ENCODE peak calls at places on chromosomes 5 and 9, in seven cellular contexts. Q, K, O, U, A, I and G are unnamed samples.

GRCh38 chr9:37408933-37409710 is 13.4 kb upstream of the GRHPR start:
- DNase-seq in U (no peak), I (no peak), Q (no peak), O (no peak), K (peak), A (peak), G (no peak)

GRCh38 chr5:163705983-163706771 is 200.8 kb downstream of the MAT2B start:
- DNase-seq in K (no peak), U (no peak), Q (no peak), I (no peak), O (no peak), A (no peak), G (no peak)

GRCh38 chr5:14663734-14664269 is 716 bp upstream of the OTULIN start:
- DNase-seq in K (no peak), I (no peak), A (peak), U (no peak), O (no peak), Q (peak), G (no peak)

GRCh38 chr5:84242286-84242685 is 142.4 kb downstream of the EDIL3 start:
- DNase-seq in I (no peak), A (no peak), Q (no peak), U (no peak), O (no peak), K (no peak), G (no peak)

GRCh38 chr5:137627293-137627692 is 108.6 kb downstream of the KLHL3 start:
- DNase-seq in U (no peak), A (no peak), Q (no peak), O (no peak), I (no peak), K (no peak), G (no peak)

GRCh38 chr5:181207214-181207959 is 2.4 kb upstream of the TRIM7 start:
- DNase-seq in K (no peak), O (peak), A (peak), U (peak), Q (peak), I (peak), G (peak)

GRCh38 chr5:141992349-141992963 is 20.4 kb downstream of the GNPDA1 start:
- DNase-seq in U (peak), I (no peak), O (no peak), Q (peak), K (no peak), A (peak), G (no peak)

GRCh38 chr5:139151902-139152301 is 46.3 kb downstream of the SIL1 start:
- DNase-seq in A (no peak), I (no peak), U (peak), K (no peak), Q (no peak), O (no peak), G (no peak)

DNA sequence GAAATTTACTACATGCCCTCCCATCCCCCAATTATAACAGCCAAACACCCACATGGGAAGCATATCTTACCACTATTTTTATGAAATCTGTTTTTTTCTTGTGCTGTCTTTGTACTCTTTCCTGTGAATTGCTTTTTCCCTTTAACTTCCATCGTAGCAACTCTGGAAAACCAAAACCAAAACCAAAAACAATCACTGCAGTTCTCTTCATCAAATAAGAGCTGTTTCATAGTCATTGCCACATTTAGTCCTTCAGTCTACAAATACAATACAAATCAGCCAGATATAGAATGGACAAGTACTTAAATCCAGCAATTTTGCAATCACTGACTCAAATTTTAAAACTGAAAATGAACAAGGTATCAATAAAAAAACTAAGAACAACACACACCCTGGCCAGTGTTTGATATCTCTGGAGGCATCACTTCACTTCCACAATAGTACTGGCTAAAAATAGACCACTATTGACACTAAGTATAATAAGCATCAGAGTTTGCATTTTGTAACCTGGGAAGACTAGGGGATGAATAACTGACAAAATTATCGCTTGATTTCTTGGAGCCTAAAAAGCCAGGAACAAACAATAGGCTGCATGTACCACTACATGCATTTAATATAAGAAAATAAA is 5.4 kb downstream of the PUM3 start:
- DNase-seq in A (no peak), Q (no peak), O (no peak), K (no peak), I (no peak), U (no peak), G (no peak)
- TF ChIP-seq REST in A (no peak), Q (no peak), O (no peak), K (no peak), I (no peak), U (no peak), G (no peak)

DNA sequence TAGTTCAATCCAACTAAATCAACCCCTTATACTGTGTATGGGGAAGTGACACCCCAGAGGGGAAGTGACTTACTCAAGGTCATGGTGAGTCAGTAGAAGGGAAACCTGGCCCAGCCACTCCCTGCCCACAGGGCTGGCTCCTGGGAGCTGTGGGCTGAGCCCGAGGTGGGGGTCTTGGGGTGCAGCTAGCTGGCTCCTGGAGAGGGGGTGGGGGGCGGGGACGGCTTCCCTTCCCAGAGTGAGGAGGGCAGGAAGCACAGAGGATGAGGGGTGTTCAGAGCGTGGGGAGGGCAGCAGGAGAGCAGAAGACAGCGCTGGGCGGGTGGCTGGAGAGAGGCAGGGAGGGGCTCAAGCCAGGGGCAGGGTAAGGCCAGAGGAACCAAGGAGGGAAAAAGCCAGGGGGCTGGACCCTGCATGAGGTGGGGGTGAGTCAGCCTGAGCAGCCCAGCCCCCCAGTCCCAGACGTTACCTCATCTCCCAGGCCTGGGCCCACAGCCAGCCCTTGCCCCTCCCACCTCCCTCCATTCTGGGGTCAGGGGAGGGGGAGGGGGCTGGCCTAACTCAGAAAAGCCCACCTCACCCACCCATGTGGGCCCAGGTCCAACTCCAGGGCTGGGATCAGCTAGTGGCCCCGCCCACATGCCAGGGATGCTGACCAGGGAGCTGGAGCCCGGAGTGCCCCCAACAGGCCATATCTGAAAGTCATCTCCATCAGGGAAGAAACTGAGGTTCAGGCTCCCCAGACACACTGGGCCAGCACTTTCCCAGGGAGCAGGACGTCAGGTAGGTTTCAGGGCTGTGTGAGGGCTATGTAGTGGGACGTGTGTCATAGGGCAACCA is 2.8 kb downstream of the PDLIM7 start:
- DNase-seq in U (peak), Q (peak), O (peak), A (peak), K (no peak), I (peak), G (no peak)
- TF ChIP-seq CTCF in U (peak), Q (peak), O (peak), A (no peak), K (peak), I (no peak), G (peak)

GRCh38 chr5:116492016-116492623 is 82.5 kb downstream of the SEMA6A start:
- DNase-seq in A (no peak), K (no peak), O (no peak), U (no peak), Q (no peak), I (peak), G (no peak)
- TF ChIP-seq POLR2AphosphoS5 in A (no peak), K (no peak), O (no peak), U (no peak), Q (peak), I (peak), G (no peak)

DNA sequence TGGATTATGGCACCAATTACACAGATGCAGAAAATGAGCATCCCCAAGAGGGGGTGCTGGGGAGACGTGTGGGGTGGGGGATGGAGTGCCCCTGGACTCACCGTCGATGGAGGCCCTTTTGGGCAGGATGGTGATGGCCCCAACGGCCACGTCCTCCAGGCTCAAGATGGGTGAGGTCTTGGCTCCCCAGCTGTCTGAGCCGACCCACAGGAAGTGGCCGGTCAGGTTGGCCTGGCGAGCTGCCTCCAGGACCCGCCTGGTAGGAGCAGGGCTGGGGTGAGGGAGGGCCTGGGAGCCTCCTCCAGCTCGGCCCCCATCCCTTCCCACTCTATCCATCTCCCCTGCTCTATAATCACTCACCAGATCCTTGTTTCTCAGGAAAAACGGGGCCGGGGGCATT is 4.6 kb downstream of the GRM6 start:
- DNase-seq in I (no peak), Q (no peak), K (no peak), A (no peak), U (no peak), O (no peak), G (no peak)
- TF ChIP-seq REST in I (no peak), Q (no peak), K (no peak), A (no peak), U (no peak), O (no peak), G (no peak)

GRCh38 chr9:118829334-118829733 is 539.9 kb downstream of the BRINP1 start:
- DNase-seq in U (peak), O (no peak), K (no peak), A (no peak), Q (peak), I (no peak), G (no peak)
- TF ChIP-seq CTCF in U (peak), O (no peak), K (no peak), A (no peak), Q (no peak), I (no peak), G (no peak)